ENCODE peak calls at places on chromosomes 7 and 10, in five cellular contexts. X is heart left ventricle, R is gastrocnemius medialis, L is tibial nerve, O is adrenal gland. M is an unnamed sample.

GRCh38 chr10:2529945-2530344 is 537.4 kb upstream of the PFKP start:
- DNase-seq in X (no peak), R (no peak), L (no peak), O (no peak), M (no peak)

GRCh38 chr10:88990528-88991160 is at the start of gene FAS:
- DNase-seq in X (peak), R (peak), L (peak), O (peak), M (peak)

GRCh38 chr7:127654404-127655392 is 2.7 kb downstream of the SND1 start:
- DNase-seq in X (no peak), R (no peak), L (no peak), O (no peak), M (no peak)

GRCh38 chr7:11642841-11643240 is 189.2 kb downstream of the THSD7A start:
- DNase-seq in X (no peak), R (no peak), L (no peak), O (no peak), M (no peak)

GRCh38 chr7:135168001-135168400 is 2.5 kb downstream of the CYREN start:
- DNase-seq in X (no peak), R (peak), L (no peak), O (no peak), M (no peak)

GRCh38 chr7:5406957-5407930 is 16.4 kb downstream of the TNRC18 start:
- DNase-seq in X (no peak), R (no peak), L (no peak), O (no peak), M (no peak)

GRCh38 chr7:6589829-6590644 is at the start of gene INTS15:
- DNase-seq in X (peak), R (peak), L (peak), O (peak), M (no peak)

GRCh38 chr7:142498364-142498763 is 240.5 kb upstream of the PRSS58 start:
- DNase-seq in X (no peak), R (no peak), L (no peak), O (no peak), M (no peak)

GRCh38 chr10:113915540-113915939 is 61.1 kb downstream of the NHLRC2 start:
- DNase-seq in X (no peak), R (no peak), L (no peak), O (no peak), M (no peak)

GRCh38 chr10:43308986-43309385 is 42.1 kb upstream of the RASGEF1A start:
- DNase-seq in X (no peak), R (no peak), L (peak), O (peak), M (no peak)

GRCh38 chr7:152076940-152077933 is 51.8 kb downstream of the GALNT11 start:
- DNase-seq in X (no peak), R (no peak), L (no peak), O (peak), M (no peak)

GRCh38 chr7:124155400-124156022 is 122.6 kb upstream of the TMEM229A start:
- DNase-seq in X (no peak), R (no peak), L (no peak), O (no peak), M (no peak)

GRCh38 chr7:76409537-76409936 is at the start of gene SSC4D:
- DNase-seq in X (no peak), R (no peak), L (no peak), O (no peak), M (no peak)

GRCh38 chr10:133087679-133088523 is at the start of gene ADGRA1:
- DNase-seq in X (no peak), R (no peak), L (no peak), O (no peak), M (no peak)

GRCh38 chr10:131897297-131897899 is 3.4 kb upstream of the PPP2R2D start:
- DNase-seq in X (no peak), R (no peak), L (no peak), O (peak), M (no peak)
- TF ChIP-seq POLR2A in X (no peak), R (no peak), L (no peak), O (no peak), M (no peak)

GRCh38 chr7:103687272-103687671 is 241.3 kb upstream of the SLC26A5 start:
- DNase-seq in X (no peak), R (no peak), L (no peak), O (no peak), M (no peak)

GRCh38 chr7:103687981-103688380 is 242.0 kb upstream of the SLC26A5 start:
- DNase-seq in X (no peak), R (no peak), L (no peak), O (no peak), M (no peak)

GRCh38 chr7:103690576-103690975 is 244.6 kb upstream of the SLC26A5 start:
- DNase-seq in X (no peak), R (no peak), L (no peak), O (no peak), M (no peak)

GRCh38 chr7:103691291-103691690 is 245.3 kb upstream of the SLC26A5 start:
- DNase-seq in X (no peak), R (no peak), L (no peak), O (no peak), M (no peak)

DNA sequence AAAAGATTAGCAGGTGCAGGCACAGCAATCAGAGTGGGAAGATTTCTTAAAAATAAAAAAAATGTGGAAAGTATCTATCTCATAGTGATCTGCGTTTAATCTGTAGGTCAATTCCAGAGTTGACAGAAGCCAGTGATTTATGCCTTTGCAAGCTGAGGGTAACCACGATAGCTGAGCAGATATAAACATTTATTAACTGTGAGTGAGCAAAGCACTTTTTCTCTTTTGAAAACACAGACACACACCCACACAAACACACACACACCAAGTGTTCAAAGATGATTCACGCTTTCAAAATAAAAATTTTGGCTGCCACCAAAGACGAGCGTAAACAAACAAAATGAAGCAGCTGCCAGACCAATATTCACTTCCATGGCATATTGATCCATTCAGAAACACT is 243.3 kb upstream of the SLC26A5 start:
- DNase-seq in X (no peak), R (no peak), L (no peak), O (no peak), M (no peak)
- H3K27ac ChIP-seq in X (no peak), R (no peak), L (no peak), O (no peak), M (no peak)

GRCh38 chr7:144854839-144855424 is 19.1 kb upstream of the TPK1 start:
- DNase-seq in X (no peak), R (no peak), L (no peak), O (no peak), M (no peak)
- TF ChIP-seq CTCF in X (peak), R (no peak), L (peak), O (peak), M (peak)

DNA sequence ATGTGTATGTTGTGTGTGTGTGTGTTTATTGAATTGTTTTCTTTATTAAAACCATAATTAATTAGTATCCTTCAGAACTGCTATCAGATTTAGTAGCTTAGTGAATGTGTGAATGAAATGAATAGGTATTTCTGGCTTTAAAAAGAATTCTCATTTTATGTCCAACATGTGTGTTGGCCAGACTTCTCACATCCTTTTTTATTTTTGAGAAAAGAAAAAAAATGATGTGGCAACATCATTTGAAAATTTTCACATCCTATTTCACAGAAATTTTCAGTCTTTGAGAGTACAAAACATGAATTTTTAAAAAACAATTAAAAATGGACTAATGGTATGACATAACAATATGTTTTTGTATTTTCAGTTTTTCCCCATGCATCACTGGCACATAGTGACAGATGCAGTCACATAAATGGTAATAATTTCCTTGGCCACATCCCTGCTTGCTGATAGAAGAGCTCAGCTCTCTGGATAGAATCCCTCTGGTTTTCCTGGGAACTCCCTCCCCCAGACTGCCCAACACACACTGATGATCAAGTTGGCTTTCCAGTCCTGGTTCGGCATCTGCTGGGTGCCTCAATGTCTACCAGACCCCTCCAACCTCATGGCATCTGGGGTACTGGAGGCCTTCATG is 188.5 kb upstream of the AGR3 start:
- DNase-seq in X (no peak), R (no peak), L (no peak), O (no peak), M (no peak)
- TF ChIP-seq POLR2A in X (no peak), R (no peak), L (no peak), O (no peak), M (no peak)

GRCh38 chr10:95513941-95514392 is 47.2 kb downstream of the SORBS1 start:
- DNase-seq in X (peak), R (peak), L (no peak), O (peak), M (no peak)

GRCh38 chr10:95517536-95518454 is 43.4 kb downstream of the SORBS1 start:
- DNase-seq in X (no peak), R (no peak), L (no peak), O (no peak), M (no peak)

GRCh38 chr10:95516774-95517373 is 44.3 kb downstream of the SORBS1 start:
- DNase-seq in X (no peak), R (no peak), L (no peak), O (no peak), M (no peak)

GRCh38 chr10:95519132-95519487 is 42.1 kb downstream of the SORBS1 start:
- DNase-seq in X (peak), R (peak), L (no peak), O (no peak), M (no peak)

DNA sequence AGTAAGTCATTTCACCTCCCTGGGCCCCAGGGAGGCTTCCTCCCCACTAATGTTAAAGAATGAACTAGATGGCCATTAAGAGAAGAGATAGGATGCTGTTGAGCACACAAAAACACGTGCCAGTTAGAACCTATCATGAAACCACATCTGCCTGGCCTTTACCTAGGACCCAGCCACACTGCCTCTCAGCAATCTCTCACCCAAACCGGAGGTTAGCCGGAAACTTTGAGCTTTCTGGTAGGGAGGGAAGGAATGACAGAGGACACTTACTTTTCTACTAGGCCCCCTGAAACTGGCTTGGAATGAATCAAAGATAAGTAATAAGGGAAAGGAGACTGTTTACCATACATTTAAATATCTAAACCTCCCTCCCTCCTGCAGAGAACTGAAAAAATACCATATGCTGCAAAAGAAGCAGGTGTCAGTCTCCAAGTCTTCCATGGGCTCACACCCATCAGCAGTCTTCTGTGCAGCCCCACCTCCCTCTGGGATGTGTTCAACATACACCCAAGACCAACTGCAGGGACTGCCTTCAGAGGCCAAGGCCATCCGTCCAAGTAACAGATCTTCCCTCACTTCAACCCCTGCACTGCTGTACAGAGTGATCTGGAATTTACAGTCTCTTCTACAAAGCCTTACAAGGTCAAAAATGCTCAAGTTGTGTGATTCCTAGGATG is 42.6 kb downstream of the SORBS1 start:
- DNase-seq in X (no peak), R (no peak), L (no peak), O (no peak), M (no peak)
- H3K27ac ChIP-seq in X (peak), R (peak), L (no peak), O (no peak), M (peak)